ENCODE peak calls at places on chromosomes 4 and X, in eight cellular contexts. N is AG10803; U is naive thymus-derived CD4-positive, alpha-beta T cell; W is RWPE2; R is H7; D is kidney epithelial cell; A is stomach; O is BJ. X is an unnamed sample.

GRCh38 chr4:146368209-146368608 is 153.5 kb downstream of the SLC10A7 start:
- DNase-seq in N (no peak), U (no peak), W (no peak), R (no peak), D (no peak), A (no peak), O (no peak), X (peak)

GRCh38 chrX:143683486-143683885 is 37.1 kb downstream of the SPANXN2 start:
- DNase-seq in N (no peak), U (no peak), W (no peak), R (no peak), D (no peak), A (no peak), O (no peak), X (no peak)

GRCh38 chrX:119549327-119550016 is 15.7 kb downstream of the STEEP1 start:
- DNase-seq in N (no peak), U (no peak), W (no peak), R (no peak), D (no peak), A (no peak), O (no peak), X (peak)

GRCh38 chr4:20356565-20356964 is 104.9 kb downstream of the SLIT2 start:
- DNase-seq in N (no peak), U (no peak), W (no peak), R (no peak), D (peak), A (no peak), O (no peak), X (peak)

GRCh38 chrX:140434347-140434746 is 70.5 kb downstream of the SOX3 start:
- DNase-seq in N (no peak), U (no peak), W (no peak), R (no peak), D (no peak), A (no peak), O (no peak), X (no peak)

GRCh38 chrX:154471870-154472684 is 7.0 kb downstream of the LAGE3 start:
- DNase-seq in N (no peak), U (no peak), W (no peak), R (no peak), D (no peak), A (no peak), O (no peak), X (no peak)

GRCh38 chr4:4296283-4296846 is 6.3 kb downstream of the ZBTB49 start:
- DNase-seq in N (no peak), U (no peak), W (no peak), R (no peak), D (no peak), A (no peak), O (no peak), X (no peak)

GRCh38 chr4:173585876-173586572 is 56.0 kb upstream of the HAND2 start:
- DNase-seq in N (no peak), U (no peak), W (no peak), R (no peak), D (no peak), A (no peak), O (no peak), X (no peak)

GRCh38 chr4:157271166-157271869 is 50.8 kb downstream of the GRIA2 start:
- DNase-seq in N (no peak), U (no peak), W (no peak), R (no peak), D (peak), A (no peak), O (no peak), X (no peak)

GRCh38 chrX:333611-334311 is 15.2 kb upstream of the GTPBP6 start:
- DNase-seq in N (no peak), U (no peak), W (peak), R (no peak), D (no peak), A (no peak), O (no peak), X (no peak)

GRCh38 chrX:55450259-55450658 is 1.7 kb upstream of the MAGEH1 start:
- DNase-seq in N (peak), U (no peak), W (no peak), R (peak), D (no peak), A (no peak), O (no peak), X (no peak)

GRCh38 chr4:46698891-46699290 is 210.2 kb downstream of the COX7B2 start:
- DNase-seq in N (no peak), U (no peak), W (no peak), R (no peak), D (no peak), A (no peak), O (no peak), X (no peak)

GRCh38 chrX:64439551-64439950 is 44.3 kb upstream of the MTMR8 start:
- DNase-seq in N (no peak), U (no peak), W (no peak), R (no peak), D (no peak), A (no peak), O (no peak), X (no peak)

GRCh38 chr4:142567199-142567598 is 278.9 kb downstream of the INPP4B start:
- DNase-seq in N (no peak), U (peak), W (no peak), R (peak), D (no peak), A (no peak), O (no peak), X (no peak)

GRCh38 chr4:4666187-4666586 is 124.3 kb upstream of the STX18 start:
- DNase-seq in N (no peak), U (no peak), W (no peak), R (no peak), D (no peak), A (no peak), O (no peak), X (no peak)

GRCh38 chr4:85611661-85612060 is 136.7 kb downstream of the ARHGAP24 start:
- DNase-seq in N (no peak), U (no peak), W (no peak), R (no peak), D (no peak), A (no peak), O (no peak), X (no peak)

GRCh38 chr4:89509708-89510269 is 202.2 kb upstream of the GPRIN3 start:
- DNase-seq in N (peak), U (no peak), W (no peak), R (no peak), D (no peak), A (no peak), O (peak), X (no peak)

GRCh38 chrX:132592880-132593279 is 104.0 kb upstream of the MBNL3 start:
- DNase-seq in N (peak), U (peak), W (no peak), R (peak), D (no peak), A (no peak), O (no peak), X (no peak)

DNA sequence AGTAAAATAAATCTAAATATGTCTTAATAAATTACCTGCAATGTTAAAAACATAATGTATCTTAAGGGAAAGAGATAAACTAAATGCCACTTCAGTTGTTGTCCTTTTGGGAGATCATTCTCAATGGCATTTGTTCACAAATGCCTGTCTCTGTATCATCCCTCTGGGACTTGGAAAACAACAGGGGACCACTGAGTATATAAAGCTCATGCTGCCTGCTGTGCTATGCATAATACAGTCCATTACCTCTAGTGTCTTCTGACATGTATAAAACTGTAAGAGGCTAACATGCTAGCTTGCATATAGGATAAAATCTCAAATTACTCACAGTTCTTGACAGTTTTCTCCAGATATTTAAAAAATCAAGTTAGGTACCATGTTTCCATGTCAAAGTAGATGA is 503.9 kb downstream of the PDHA2 start:
- DNase-seq in N (no peak), U (no peak), W (no peak), R (no peak), D (no peak), A (no peak), O (no peak), X (no peak)
- H3K4me3 ChIP-seq in N (no peak), U (no peak), W (no peak), R (no peak), D (no peak), A (no peak), O (no peak), X (no peak)

GRCh38 chr4:76197001-76197743 is 16.5 kb downstream of the SCARB2 start:
- DNase-seq in N (peak), U (no peak), W (no peak), R (no peak), D (no peak), A (no peak), O (no peak), X (no peak)
- H3K4me3 ChIP-seq in N (no peak), U (no peak), W (no peak), R (no peak), D (no peak), A (no peak), O (no peak), X (no peak)

GRCh38 chr4:139564502-139564901 is 8.5 kb upstream of the SETD7 start:
- DNase-seq in N (no peak), U (no peak), W (no peak), R (peak), D (no peak), A (no peak), O (no peak), X (no peak)
- H3K4me3 ChIP-seq in N (no peak), U (no peak), W (no peak), R (no peak), D (no peak), A (no peak), O (no peak), X (no peak)

GRCh38 chr4:153655004-153655541 is 29.0 kb upstream of the TLR2 start:
- DNase-seq in N (peak), U (no peak), W (no peak), R (no peak), D (no peak), A (no peak), O (no peak), X (no peak)

GRCh38 chr4:153651041-153651960 is 32.8 kb upstream of the TLR2 start:
- DNase-seq in N (no peak), U (peak), W (no peak), R (no peak), D (no peak), A (no peak), O (no peak), X (no peak)

GRCh38 chr4:153649572-153649991 is 34.5 kb upstream of the TLR2 start:
- DNase-seq in N (peak), U (no peak), W (no peak), R (no peak), D (no peak), A (no peak), O (no peak), X (no peak)

GRCh38 chr4:153655928-153656327 is 28.2 kb upstream of the TLR2 start:
- DNase-seq in N (peak), U (no peak), W (no peak), R (no peak), D (no peak), A (peak), O (no peak), X (no peak)

GRCh38 chr4:153651961-153652784 is 31.9 kb upstream of the TLR2 start:
- DNase-seq in N (no peak), U (no peak), W (no peak), R (no peak), D (no peak), A (no peak), O (no peak), X (no peak)
- H3K4me3 ChIP-seq in N (no peak), U (peak), W (no peak), R (no peak), D (no peak), A (no peak), O (no peak), X (no peak)

DNA sequence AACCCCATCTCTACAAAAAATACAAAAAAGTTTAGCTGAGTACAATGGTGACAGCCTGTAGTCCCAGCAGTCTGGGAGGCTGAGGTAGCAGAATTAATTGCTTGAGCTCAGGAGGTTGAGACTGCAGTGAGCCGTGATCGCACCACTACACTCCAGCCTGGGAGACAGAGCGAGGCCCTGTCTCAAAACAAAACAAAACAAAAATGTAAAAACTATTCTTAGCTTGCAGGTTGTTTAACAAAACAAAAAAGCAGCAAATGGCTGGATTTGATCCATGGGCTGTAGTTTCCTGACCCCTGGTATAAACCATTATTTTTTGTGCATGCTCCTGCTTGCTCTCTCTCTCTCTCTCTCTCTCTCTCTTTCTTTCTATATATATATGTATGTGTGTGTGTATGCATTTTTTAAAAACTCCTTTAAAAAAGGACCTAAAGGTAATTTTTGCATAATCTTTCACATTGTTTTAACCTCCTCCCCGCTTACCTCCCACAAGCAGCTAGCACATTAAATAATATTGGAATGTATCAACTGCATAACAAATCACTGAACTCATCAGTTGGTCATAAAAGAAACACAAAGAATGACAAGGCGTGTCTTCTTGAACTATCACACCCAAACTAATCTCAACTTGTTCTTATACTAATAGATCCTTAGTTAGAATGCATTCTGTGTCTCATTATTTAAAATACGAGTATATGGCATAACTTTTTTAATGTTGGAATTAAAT is 4.8 kb downstream of the AREG start:
- DNase-seq in N (no peak), U (no peak), W (no peak), R (no peak), D (no peak), A (no peak), O (no peak), X (no peak)
- H3K4me3 ChIP-seq in N (no peak), U (no peak), W (peak), R (no peak), D (no peak), A (no peak), O (no peak), X (no peak)

DNA sequence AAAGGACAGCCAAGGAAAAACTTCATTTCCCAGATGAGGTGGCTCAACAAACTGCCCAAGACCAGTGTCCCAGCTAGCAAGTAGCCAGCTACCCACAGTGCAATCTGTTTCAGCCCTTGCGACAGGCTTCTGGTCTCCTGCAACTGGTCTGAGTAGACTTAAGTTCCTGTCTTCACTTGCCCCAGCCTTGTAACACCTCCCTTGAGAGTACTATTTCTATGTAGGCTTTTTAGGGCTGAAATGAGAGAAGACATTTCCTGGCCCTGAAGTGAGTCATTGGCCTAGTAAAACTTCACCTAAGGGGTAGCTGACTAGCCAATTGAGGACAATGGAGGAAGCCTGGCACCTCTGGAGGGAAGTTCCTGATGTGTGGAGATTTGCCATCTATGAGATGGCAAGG is 80.1 kb upstream of the STIM2 start:
- DNase-seq in N (peak), U (no peak), W (peak), R (no peak), D (no peak), A (no peak), O (no peak), X (no peak)
- H3K4me3 ChIP-seq in N (no peak), U (no peak), W (no peak), R (no peak), D (no peak), A (no peak), O (no peak), X (no peak)

GRCh38 chr4:37243061-37243460 is 1.5 kb upstream of the NWD2 start:
- DNase-seq in N (no peak), U (no peak), W (no peak), R (peak), D (no peak), A (no peak), O (no peak), X (no peak)

GRCh38 chr4:37241646-37242045 is 2.9 kb upstream of the NWD2 start:
- DNase-seq in N (no peak), U (no peak), W (no peak), R (no peak), D (no peak), A (no peak), O (no peak), X (no peak)

GRCh38 chr4:37244583-37245390 is at the start of gene NWD2:
- DNase-seq in N (no peak), U (no peak), W (peak), R (peak), D (no peak), A (no peak), O (no peak), X (peak)

GRCh38 chr4:37245391-37245954 is 930 bp downstream of the NWD2 start:
- DNase-seq in N (no peak), U (no peak), W (no peak), R (peak), D (no peak), A (no peak), O (no peak), X (no peak)

GRCh38 chr4:37243722-37244582 is 591 bp upstream of the NWD2 start:
- DNase-seq in N (no peak), U (no peak), W (no peak), R (peak), D (no peak), A (no peak), O (no peak), X (no peak)
- H3K4me3 ChIP-seq in N (no peak), U (no peak), W (no peak), R (peak), D (no peak), A (peak), O (no peak), X (no peak)

GRCh38 chr4:112361181-112361791 is 64.1 kb downstream of the ALPK1 start:
- DNase-seq in N (peak), U (no peak), W (no peak), R (peak), D (peak), A (no peak), O (no peak), X (peak)
- H3K4me3 ChIP-seq in N (no peak), U (no peak), W (no peak), R (no peak), D (no peak), A (no peak), O (no peak), X (no peak)

DNA sequence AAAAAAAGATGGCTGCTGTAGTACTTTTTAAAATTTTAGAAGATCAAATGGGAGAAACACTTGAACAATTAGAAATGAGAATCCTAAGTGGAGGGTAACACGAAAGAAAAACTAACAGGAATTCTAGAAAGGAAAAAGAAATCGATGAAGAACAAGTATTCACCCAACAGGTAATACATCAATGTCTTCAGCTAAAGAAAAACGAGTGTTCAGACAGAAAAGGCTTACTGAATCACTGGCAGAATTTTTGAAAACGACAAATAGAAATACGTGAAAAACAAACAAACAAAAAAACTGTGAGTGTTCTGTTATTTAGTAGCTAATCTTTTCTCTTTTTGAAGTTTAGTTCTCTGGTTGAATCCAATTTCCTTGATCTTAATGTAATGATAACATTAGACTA is 1.8 kb downstream of the MAD2L1 start:
- DNase-seq in N (no peak), U (no peak), W (no peak), R (no peak), D (no peak), A (no peak), O (no peak), X (no peak)
- H3K4me3 ChIP-seq in N (no peak), U (no peak), W (peak), R (no peak), D (no peak), A (no peak), O (no peak), X (no peak)